ENCODE peak calls at places on chromosomes 4 and X, in ten cellular contexts. T is epithelial cell of esophagus; X is nucleus accumbens; W is RWPE1; U is ELR; S is cardiac muscle cell; O is ecto neural progenitor cell; D is aorta; A is T-helper 2 cell; R is stimulated activated CD8-positive, alpha-beta memory T cell treated with anti-CD3 and anti-CD28 coated beads, Interleukin-2, amount 100 ng/mL, for 1 hour. E is an unnamed sample.

GRCh38 chr4:154417358-154417673 is 74.3 kb downstream of the DCHS2 start:
- DNase-seq in O (no peak), R (no peak), D (no peak), A (no peak), W (no peak), U (no peak), T (no peak), S (no peak), X (no peak), E (no peak)

GRCh38 chrX:3144651-3145050 is 103.4 kb downstream of the ARSF start:
- DNase-seq in S (no peak), A (no peak), T (no peak), W (no peak), R (no peak), O (no peak), X (no peak), U (no peak), D (no peak), E (no peak)

GRCh38 chr4:171650543-171650942 is 162.7 kb upstream of the GALNTL6 start:
- DNase-seq in A (no peak), U (peak), W (no peak), T (no peak), O (no peak), R (no peak), X (no peak), D (no peak), S (no peak), E (peak)

GRCh38 chr4:163556169-163556568 is 61.7 kb downstream of the TMA16 start:
- DNase-seq in W (no peak), S (no peak), D (no peak), O (no peak), U (peak), R (no peak), X (no peak), T (no peak), A (no peak), E (no peak)

GRCh38 chrX:19684265-19684664 is 169.0 kb upstream of the MAP3K15 start:
- DNase-seq in R (no peak), D (no peak), S (no peak), X (no peak), O (no peak), T (no peak), A (no peak), U (no peak), W (no peak), E (no peak)

GRCh38 chrX:69387559-69388487 is 116.3 kb upstream of the NALF2 start:
- DNase-seq in T (peak), R (peak), U (peak), D (peak), A (peak), O (peak), X (no peak), W (peak), S (peak), E (peak)

GRCh38 chr4:19727141-19727540 is 524.6 kb upstream of the SLIT2 start:
- DNase-seq in O (no peak), T (no peak), W (no peak), S (no peak), D (no peak), R (no peak), X (no peak), A (no peak), U (no peak), E (no peak)

GRCh38 chr4:85127653-85128052 is 161.2 kb upstream of the WDFY3 start:
- DNase-seq in D (no peak), W (peak), A (peak), U (peak), X (peak), R (no peak), O (peak), T (peak), S (peak), E (peak)

GRCh38 chr4:60683953-60684352 is 516.2 kb upstream of the ADGRL3 start:
- DNase-seq in W (no peak), S (peak), T (peak), R (no peak), X (no peak), A (no peak), U (peak), O (no peak), D (no peak), E (no peak)

GRCh38 chr4:24210332-24210902 is 320.6 kb upstream of the PPARGC1A start:
- DNase-seq in S (peak), A (no peak), T (peak), W (peak), U (peak), D (peak), O (no peak), X (no peak), R (no peak), E (no peak)

GRCh38 chr4:122687450-122688121 is 44.9 kb upstream of the BBS12 start:
- DNase-seq in A (peak), T (no peak), U (no peak), O (no peak), S (peak), X (no peak), W (no peak), D (no peak), R (no peak), E (no peak)

GRCh38 chr4:81369898-81370297 is 101.8 kb downstream of the RASGEF1B start:
- DNase-seq in S (no peak), A (no peak), T (no peak), R (no peak), D (no peak), U (no peak), O (no peak), W (no peak), X (no peak), E (no peak)

GRCh38 chrX:22340022-22340616 is 67.4 kb downstream of the CBLL2 start:
- DNase-seq in T (peak), S (no peak), R (no peak), O (no peak), A (no peak), D (no peak), X (no peak), W (no peak), U (no peak), E (no peak)

GRCh38 chr4:90240333-90240732 is 113.1 kb downstream of the CCSER1 start:
- DNase-seq in X (no peak), T (no peak), W (no peak), S (no peak), A (no peak), U (no peak), O (no peak), R (no peak), D (no peak), E (no peak)

GRCh38 chr4:1640110-1640509 is 44.0 kb downstream of the FAM53A start:
- DNase-seq in W (no peak), S (no peak), T (no peak), D (no peak), O (no peak), U (no peak), A (no peak), R (no peak), X (no peak), E (no peak)

GRCh38 chr4:174318829-174319764 is 35.4 kb downstream of the CEP44 start:
- DNase-seq in T (peak), W (no peak), D (no peak), R (no peak), O (no peak), A (peak), X (no peak), S (peak), U (peak), E (peak)

GRCh38 chrX:106997611-106998010 is 2.4 kb downstream of the MORC4 start:
- DNase-seq in X (no peak), A (no peak), R (no peak), O (no peak), W (no peak), U (no peak), D (no peak), S (no peak), T (no peak), E (no peak)

GRCh38 chr4:87716350-87717041 is 66.4 kb downstream of the DMP1 start:
- DNase-seq in U (no peak), R (no peak), D (no peak), X (no peak), O (no peak), A (no peak), W (no peak), S (peak), T (peak), E (no peak)

GRCh38 chr4:73599182-73599581 is 21.1 kb downstream of the RASSF6 start:
- DNase-seq in X (no peak), T (peak), D (no peak), O (peak), U (peak), A (no peak), S (peak), W (peak), R (no peak), E (no peak)

GRCh38 chr4:16717266-16717970 is 181.0 kb downstream of the LDB2 start:
- DNase-seq in T (no peak), A (no peak), D (no peak), O (no peak), S (peak), U (no peak), X (no peak), W (no peak), R (no peak), E (no peak)

GRCh38 chr4:163988921-163989320 is 494.4 kb downstream of the TMA16 start:
- DNase-seq in R (no peak), U (peak), D (no peak), W (no peak), X (peak), O (peak), A (no peak), S (no peak), T (no peak), E (no peak)

GRCh38 chr4:8762951-8763735 is 108.5 kb downstream of the HMX1 start:
- DNase-seq in O (no peak), T (no peak), X (no peak), U (no peak), A (no peak), D (peak), R (no peak), S (no peak), W (no peak), E (no peak)

GRCh38 chr4:144701683-144702233 is 55.8 kb downstream of the HHIP start:
- DNase-seq in U (no peak), X (no peak), D (no peak), T (no peak), R (no peak), A (no peak), O (no peak), W (no peak), S (no peak), E (no peak)

GRCh38 chr4:186789671-186790070 is 66.0 kb upstream of the FAT1 start:
- DNase-seq in D (no peak), S (no peak), T (no peak), U (no peak), W (no peak), R (no peak), O (no peak), A (no peak), X (no peak), E (no peak)

E was measured in endothelial cell.